ENCODE peak calls at places on chromosomes 16 and 17, in four cellular contexts. R is K562, C is HepG2, I is GM12878. Q is an unnamed sample.

GRCh38 chr16:20849587-20850390 is 43.5 kb downstream of the REXO5 start:
- DNase-seq in R (peak), C (peak), I (no peak), Q (peak)

GRCh38 chr16:79767597-79768280 is 167.2 kb upstream of the MAF start:
- DNase-seq in R (no peak), I (no peak), C (peak), Q (no peak)

GRCh38 chr16:70703041-70703834 is 17.4 kb upstream of the MTSS2 start:
- DNase-seq in C (peak), R (peak), I (no peak), Q (no peak)

GRCh38 chr17:76434870-76435269 is 18.1 kb downstream of the UBE2O start:
- DNase-seq in I (no peak), R (no peak), C (no peak), Q (no peak)

GRCh38 chr17:62966426-62967110 is 533 bp downstream of the TANC2 start:
- DNase-seq in C (no peak), R (no peak), I (no peak), Q (no peak)

GRCh38 chr16:35192993-35193392 is 1733.6 kb downstream of the TP53TG3F start:
- DNase-seq in R (no peak), I (no peak), C (no peak), Q (no peak)

GRCh38 chr16:46991729-46992704 is 18.5 kb upstream of the DNAJA2 start:
- DNase-seq in R (no peak), C (peak), I (no peak), Q (no peak)

GRCh38 chr17:69064476-69064875 is 3.7 kb upstream of the ABCA9 start:
- DNase-seq in C (no peak), R (no peak), I (no peak), Q (no peak)

GRCh38 chr16:1845985-1846384 is 19.0 kb downstream of the FAHD1 start:
- DNase-seq in R (no peak), I (no peak), C (no peak), Q (no peak)

GRCh38 chr17:37068266-37068665 is 119.5 kb downstream of the AATF start:
- DNase-seq in R (no peak), I (no peak), C (no peak), Q (no peak)

GRCh38 chr17:77164483-77165030 is 23.8 kb downstream of the SEC14L1 start:
- DNase-seq in I (no peak), R (no peak), C (peak), Q (no peak)

GRCh38 chr16:23679274-23679985 is 741 bp downstream of the PLK1 start:
- DNase-seq in C (peak), R (peak), I (no peak), Q (no peak)

GRCh38 chr17:78185981-78186688 is 717 bp downstream of the TK1 start:
- DNase-seq in R (peak), I (no peak), C (no peak), Q (no peak)

GRCh38 chr17:75468779-75469373 is 12.4 kb downstream of the TMEM94 start:
- DNase-seq in R (no peak), C (no peak), I (no peak), Q (no peak)

GRCh38 chr16:450800-451512 is 25.5 kb downstream of the RAB11FIP3 start:
- DNase-seq in R (peak), C (peak), I (no peak), Q (no peak)

GRCh38 chr17:78774956-78775571 is 7.0 kb downstream of the CYTH1 start:
- DNase-seq in I (no peak), C (no peak), R (no peak), Q (no peak)

GRCh38 chr16:23979982-23980381 is 144.2 kb downstream of the PRKCB start:
- DNase-seq in I (no peak), R (no peak), C (no peak), Q (no peak)

GRCh38 chr16:53740476-53740875 is 36.5 kb downstream of the FTO start:
- DNase-seq in I (no peak), R (no peak), C (no peak), Q (no peak)

GRCh38 chr17:71004413-71004812 is 835.1 kb downstream of the KCNJ2 start:
- DNase-seq in C (no peak), R (no peak), I (no peak), Q (no peak)

GRCh38 chr16:21950782-21951521 is 2.2 kb upstream of the UQCRC2 start:
- DNase-seq in I (no peak), R (peak), C (peak), Q (peak)

GRCh38 chr16:69769404-69769803 is 7.3 kb downstream of the WWP2 start:
- DNase-seq in I (no peak), R (no peak), C (no peak), Q (no peak)

GRCh38 chr17:57601328-57601727 is 143.8 kb downstream of the CCDC182 start:
- DNase-seq in R (no peak), I (no peak), C (no peak), Q (no peak)

GRCh38 chr17:66126231-66126630 is 65.7 kb downstream of the CEP112 start:
- DNase-seq in I (no peak), C (no peak), R (no peak), Q (no peak)

GRCh38 chr16:5066511-5066910 is 755 bp upstream of the C16orf89 start:
- DNase-seq in I (no peak), R (no peak), C (no peak), Q (no peak)

GRCh38 chr16:19417640-19418039 is at the start of gene TMC5:
- DNase-seq in I (no peak), R (peak), C (no peak), Q (no peak)

GRCh38 chr16:51818342-51818944 is 667.4 kb upstream of the SALL1 start:
- DNase-seq in R (no peak), C (peak), I (no peak), Q (no peak)

GRCh38 chr17:59342681-59343127 is 11.2 kb downstream of the YPEL2 start:
- DNase-seq in R (no peak), C (no peak), I (no peak), Q (no peak)

GRCh38 chr16:27232061-27232841 is 28.9 kb downstream of the KDM8 start:
- DNase-seq in I (peak), R (no peak), C (no peak), Q (no peak)

GRCh38 chr16:75580-76501 is 2.2 kb upstream of the MPG start:
- DNase-seq in R (peak), I (no peak), C (peak), Q (no peak)

GRCh38 chr17:76376318-76377133 is 7.9 kb upstream of the SPHK1 start:
- DNase-seq in R (no peak), I (no peak), C (peak), Q (no peak)

GRCh38 chr16:86377251-86378022 is 132.9 kb upstream of the FOXF1 start:
- DNase-seq in I (no peak), C (no peak), R (no peak), Q (no peak)

GRCh38 chr16:31487720-31488629 is 5.1 kb downstream of the SLC5A2 start:
- DNase-seq in R (no peak), I (no peak), C (no peak), Q (no peak)

GRCh38 chr17:39224778-39225307 is 902 bp downstream of the STAC2 start:
- DNase-seq in I (no peak), R (no peak), C (no peak), Q (no peak)
- TF ChIP-seq ZBTB33 in I (no peak), R (no peak), C (no peak), Q (no peak)

GRCh38 chr17:29096094-29096493 is 53.2 kb downstream of the PIPOX start:
- DNase-seq in C (no peak), I (no peak), R (no peak), Q (no peak)
- TF ChIP-seq POLR2A in C (no peak), I (no peak), R (no peak), Q (no peak)

DNA sequence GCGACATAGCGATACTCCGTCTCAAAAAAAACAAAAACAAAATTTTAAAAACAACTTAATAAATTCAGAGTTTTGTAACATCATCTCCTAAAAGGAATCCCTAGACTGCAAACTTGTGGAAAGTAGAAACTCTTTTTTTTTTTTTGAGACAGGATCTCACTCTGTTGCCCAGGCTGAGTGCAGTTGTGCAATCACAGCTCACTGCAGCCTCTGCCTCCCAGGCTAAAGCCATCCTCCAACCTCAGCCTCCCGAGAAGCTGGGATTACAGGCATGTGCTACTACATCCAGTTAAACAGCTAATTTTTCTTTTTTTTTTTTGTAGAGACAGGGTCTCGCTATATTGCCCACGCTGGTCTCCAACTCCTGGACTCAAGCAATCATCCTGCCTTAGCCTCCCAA is 19.7 kb downstream of the EZH1 start:
- DNase-seq in C (no peak), R (no peak), I (no peak), Q (no peak)
- TF ChIP-seq ZBTB33 in C (no peak), R (no peak), I (no peak), Q (no peak)

GRCh38 chr17:32007463-32008298 is 498 bp downstream of the LRRC37B start:
- DNase-seq in R (peak), C (no peak), I (no peak), Q (no peak)

GRCh38 chr17:32010114-32010513 is 2.9 kb downstream of the LRRC37B start:
- DNase-seq in R (no peak), I (no peak), C (no peak), Q (no peak)

GRCh38 chr17:32009262-32009542 is 2.0 kb downstream of the LRRC37B start:
- DNase-seq in I (no peak), C (no peak), R (no peak), Q (no peak)

DNA sequence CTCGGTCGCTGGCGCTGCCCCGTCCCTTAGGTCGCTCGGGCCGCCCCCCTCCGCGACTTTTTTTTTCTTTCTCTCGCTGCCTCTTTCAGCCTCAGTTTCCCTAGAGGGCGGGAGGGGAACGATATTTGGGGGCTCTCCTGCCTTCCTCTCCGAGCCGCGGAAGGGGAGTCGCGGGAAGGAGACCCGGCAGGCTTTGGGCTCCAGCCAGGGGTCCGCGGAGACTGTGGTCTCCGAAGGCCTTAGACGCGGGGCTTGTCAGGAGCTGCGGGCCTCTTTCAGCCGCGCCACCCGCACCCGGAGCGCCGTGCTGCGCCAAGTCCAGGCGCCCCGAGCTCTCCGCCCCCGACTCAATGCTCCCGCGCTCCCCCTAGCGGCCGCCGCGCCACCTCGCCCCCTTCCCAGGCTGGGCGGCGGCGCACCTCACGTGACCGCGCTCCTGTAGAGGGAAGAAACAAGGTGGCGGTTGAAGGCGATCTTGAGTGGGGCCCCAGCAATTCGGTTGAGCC is at the start of gene LRRC37B:
- DNase-seq in C (peak), R (peak), I (peak), Q (peak)
- TF ChIP-seq POLR2A in C (peak), R (peak), I (peak), Q (no peak)

DNA sequence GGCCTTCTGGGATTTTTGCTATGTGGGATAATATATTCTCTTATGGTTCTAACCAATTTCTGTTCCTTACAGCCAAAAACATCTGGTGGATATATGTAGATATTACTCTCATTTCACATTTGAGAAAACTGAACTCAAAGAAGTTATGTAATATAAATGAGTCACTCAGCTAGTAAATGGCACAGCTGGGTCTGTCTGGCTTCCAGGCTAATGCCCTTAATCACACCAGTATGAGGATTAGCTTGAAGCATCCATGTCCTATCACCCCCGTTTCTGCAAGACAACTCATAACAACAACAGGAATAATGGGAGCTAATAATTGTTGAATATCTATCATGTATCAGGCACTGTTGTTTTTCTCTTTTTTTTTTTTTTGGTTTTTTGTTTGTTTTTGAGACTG is 34.4 kb upstream of the USP7 start:
- DNase-seq in I (no peak), R (no peak), C (no peak), Q (no peak)
- TF ChIP-seq ZBTB33 in I (no peak), R (no peak), C (no peak), Q (no peak)

GRCh38 chr16:75491876-75492275 is 3.4 kb downstream of the CHST6 start:
- DNase-seq in R (no peak), I (no peak), C (no peak), Q (no peak)

GRCh38 chr16:75494184-75494583 is 1.1 kb downstream of the CHST6 start:
- DNase-seq in I (no peak), R (no peak), C (no peak), Q (no peak)

GRCh38 chr16:75497558-75497957 is 2.3 kb upstream of the CHST6 start:
- DNase-seq in I (no peak), C (no peak), R (no peak), Q (no peak)

GRCh38 chr16:75496546-75496945 is 1.3 kb upstream of the CHST6 start:
- DNase-seq in C (no peak), I (no peak), R (no peak), Q (no peak)

DNA sequence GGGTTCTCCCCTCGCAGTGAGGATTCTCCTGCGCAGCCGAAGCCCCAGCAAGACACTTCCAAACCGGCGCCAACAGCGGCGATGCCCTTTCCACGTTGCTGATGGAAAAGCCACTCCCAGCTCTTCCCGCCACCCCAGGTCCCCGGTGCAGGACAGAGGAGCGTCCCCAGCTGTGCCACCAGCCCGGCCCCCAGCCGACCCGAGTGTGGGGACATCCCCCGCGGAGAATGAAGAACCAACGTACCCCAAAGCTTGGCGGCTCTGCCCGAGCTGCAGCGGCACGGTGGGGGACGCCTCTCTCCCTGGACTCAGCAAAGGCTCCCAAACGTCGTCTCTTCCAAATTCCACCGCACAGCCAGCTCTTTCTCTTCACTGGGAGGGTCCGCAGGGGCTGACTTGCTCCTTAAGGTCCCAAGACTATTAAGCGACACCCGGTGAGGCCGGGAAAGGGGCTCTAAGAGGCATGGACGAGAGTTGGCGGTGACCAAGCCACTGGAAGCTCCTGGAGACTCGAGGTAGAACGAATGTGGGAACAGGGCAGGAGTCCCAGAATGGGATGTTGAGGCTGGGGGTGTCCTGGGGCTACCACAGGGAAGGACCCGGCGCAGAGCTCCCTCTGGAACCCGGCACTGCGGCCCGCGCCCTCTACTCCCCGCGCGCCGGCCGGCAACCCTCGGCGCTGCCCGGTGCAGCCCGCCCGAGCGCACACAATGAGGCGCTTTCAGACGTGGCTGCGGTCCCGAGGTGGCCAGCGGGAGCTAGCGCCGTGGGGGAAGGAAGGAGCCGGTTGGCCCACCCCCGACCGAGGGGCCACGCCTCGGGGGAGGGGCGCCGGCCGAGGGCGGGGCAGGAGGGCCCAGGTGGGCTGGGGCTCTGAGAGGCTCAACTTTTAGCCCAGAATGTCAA is at the start of gene CHST6:
- DNase-seq in C (peak), I (no peak), R (peak), Q (no peak)
- TF ChIP-seq POLR2A in C (no peak), I (peak), R (no peak), Q (peak)

Q was measured in HCT116.